ENCODE peak calls at places on chromosomes 2 and 18, in ten cellular contexts. G, F, O, S, M, K, Q, V, C and I are unnamed samples.

GRCh38 chr2:40150206-40150765 is 301.6 kb downstream of the SLC8A1 start:
- DNase-seq in Q (no peak), K (no peak), M (no peak), O (no peak), F (no peak), V (no peak), S (no peak), C (no peak), G (no peak), I (no peak)

GRCh38 chr18:23689031-23689615 is at the start of gene LAMA3:
- DNase-seq in M (peak), G (peak), V (peak), K (peak), F (peak), O (peak), S (peak), C (peak), Q (peak), I (peak)

GRCh38 chr18:33421225-33421624 is 19.3 kb downstream of the CCDC178 start:
- DNase-seq in F (no peak), M (no peak), G (no peak), O (no peak), Q (no peak), K (no peak), V (no peak), S (no peak), C (no peak), I (no peak)

GRCh38 chr2:8719528-8719927 is 37.7 kb downstream of the ID2 start:
- DNase-seq in Q (no peak), V (no peak), K (no peak), C (no peak), S (no peak), M (no peak), G (no peak), F (no peak), O (no peak), I (no peak)

GRCh38 chr2:62321370-62321769 is 125.5 kb downstream of the B3GNT2 start:
- DNase-seq in V (no peak), C (no peak), G (no peak), S (no peak), Q (no peak), O (no peak), K (no peak), F (no peak), M (no peak), I (no peak)

GRCh38 chr2:143313861-143314260 is 184.6 kb downstream of the ARHGAP15 start:
- DNase-seq in C (no peak), Q (no peak), G (no peak), S (no peak), V (no peak), O (no peak), M (no peak), F (no peak), K (no peak), I (no peak)

GRCh38 chr2:118675531-118675930 is 171.9 kb downstream of the EN1 start:
- DNase-seq in C (no peak), V (no peak), Q (no peak), K (no peak), O (no peak), M (no peak), F (no peak), S (no peak), G (no peak), I (no peak)

GRCh38 chr2:219868635-219869034 is 241.2 kb downstream of the SLC4A3 start:
- DNase-seq in C (no peak), M (no peak), G (no peak), K (no peak), O (no peak), V (no peak), S (no peak), Q (no peak), F (no peak), I (no peak)

GRCh38 chr2:231707625-231708049 is 688 bp upstream of the PTMA start:
- DNase-seq in O (no peak), C (no peak), F (no peak), M (peak), G (peak), S (no peak), Q (peak), V (peak), K (no peak), I (no peak)

GRCh38 chr18:58391113-58391892 is 237.6 kb downstream of the ALPK2 start:
- DNase-seq in K (no peak), V (no peak), G (no peak), M (no peak), Q (no peak), F (no peak), C (no peak), S (no peak), O (no peak), I (no peak)

GRCh38 chr2:96924775-96925747 is 55.2 kb upstream of the SEMA4C start:
- DNase-seq in V (no peak), K (no peak), G (no peak), Q (no peak), F (no peak), S (no peak), O (peak), C (no peak), M (no peak), I (no peak)

GRCh38 chr2:101625387-101625786 is 72.1 kb upstream of the MAP4K4 start:
- DNase-seq in Q (no peak), G (no peak), C (no peak), O (no peak), F (peak), V (no peak), M (no peak), S (no peak), K (no peak), I (no peak)

GRCh38 chr18:741931-742512 is 29.6 kb upstream of the ENOSF1 start:
- DNase-seq in M (peak), K (peak), Q (peak), F (peak), G (no peak), S (no peak), V (no peak), O (no peak), C (peak), I (peak)

GRCh38 chr2:231701456-231702373 is 6.6 kb upstream of the PTMA start:
- DNase-seq in M (peak), O (no peak), V (no peak), K (no peak), F (peak), G (no peak), Q (peak), C (no peak), S (no peak), I (peak)

GRCh38 chr18:68962623-68963022 is 164.7 kb downstream of the CCDC102B start:
- DNase-seq in S (no peak), G (no peak), C (no peak), Q (no peak), O (no peak), F (peak), K (no peak), M (no peak), V (no peak), I (no peak)

GRCh38 chr2:99832921-99833320 is 309.5 kb downstream of the AFF3 start:
- DNase-seq in O (no peak), M (no peak), K (no peak), Q (no peak), S (no peak), C (no peak), G (no peak), F (no peak), V (no peak), I (no peak)

GRCh38 chr2:88832256-88832991 is 141.0 kb downstream of the RPIA start:
- DNase-seq in M (peak), Q (no peak), V (no peak), K (no peak), F (no peak), C (no peak), G (no peak), O (no peak), S (no peak), I (no peak)